ENCODE peak calls at places on chromosomes 16 and 17, in four cellular contexts. J, E, H and B are unnamed samples.

GRCh38 chr17:29007456-29008455 is 1.9 kb upstream of the SEZ6 start:
- DNase-seq in J (peak), E (peak), H (no peak), B (no peak)

GRCh38 chr17:50871369-50871768 is 5.2 kb upstream of the TOB1 start:
- DNase-seq in J (no peak), E (no peak), H (no peak), B (no peak)

GRCh38 chr16:82368041-82368440 is 198.0 kb upstream of the MPHOSPH6 start:
- DNase-seq in J (peak), E (peak), H (no peak), B (peak)

GRCh38 chr16:84999200-84999599 is 12.1 kb downstream of the ZDHHC7 start:
- DNase-seq in J (peak), E (peak), H (no peak), B (no peak)

GRCh38 chr16:67199011-67199807 is at the start of gene ELMO3:
- DNase-seq in J (no peak), E (no peak), H (no peak), B (peak)

GRCh38 chr16:2422123-2422867 is 7.0 kb upstream of the CCNF start:
- DNase-seq in J (no peak), E (no peak), H (no peak), B (no peak)

GRCh38 chr17:10200016-10200415 is 1.6 kb upstream of the GAS7 start:
- DNase-seq in J (no peak), E (no peak), H (no peak), B (no peak)

GRCh38 chr16:66581246-66581952 is 2.1 kb downstream of the CMTM2 start:
- DNase-seq in J (no peak), E (peak), H (no peak), B (no peak)

GRCh38 chr16:75471723-75472634 is 7.5 kb upstream of the TMEM170A start:
- DNase-seq in J (peak), E (peak), H (no peak), B (peak)

GRCh38 chr16:89170346-89171215 is 967 bp upstream of the CDH15 start:
- DNase-seq in J (peak), E (no peak), H (no peak), B (no peak)

GRCh38 chr17:42248351-42249179 is 27.6 kb downstream of the STAT5B start:
- DNase-seq in J (no peak), E (peak), H (peak), B (peak)

GRCh38 chr16:70676571-70677498 is 9.0 kb downstream of the MTSS2 start:
- DNase-seq in J (no peak), E (no peak), H (no peak), B (peak)

GRCh38 chr16:50390914-50391700 is 22.3 kb upstream of the BRD7 start:
- DNase-seq in J (no peak), E (no peak), H (no peak), B (peak)

GRCh38 chr16:85286066-85286712 is 173.9 kb upstream of the CIBAR2 start:
- DNase-seq in J (no peak), E (peak), H (no peak), B (peak)

GRCh38 chr17:80938556-80938955 is 53.1 kb upstream of the CHMP6 start:
- DNase-seq in J (no peak), E (no peak), H (no peak), B (no peak)

GRCh38 chr17:43779145-43780125 is 658 bp upstream of the DUSP3 start:
- DNase-seq in J (peak), E (peak), H (no peak), B (no peak)

GRCh38 chr17:81396722-81397313 is 1.6 kb downstream of the BAHCC1 start:
- DNase-seq in J (peak), E (no peak), H (no peak), B (peak)

GRCh38 chr17:20294120-20294519 is 173.2 kb downstream of the LGALS9B start:
- DNase-seq in J (no peak), E (no peak), H (no peak), B (no peak)

GRCh38 chr17:38585056-38585804 is 20.5 kb downstream of the SRCIN1 start:
- DNase-seq in J (peak), E (no peak), H (no peak), B (no peak)

GRCh38 chr16:102060-102855 is 24.2 kb downstream of the MPG start:
- DNase-seq in J (no peak), E (peak), H (no peak), B (no peak)

GRCh38 chr16:18932243-18932997 is 6.2 kb upstream of the SMG1 start:
- DNase-seq in J (no peak), E (peak), H (no peak), B (no peak)

GRCh38 chr16:17291289-17291688 is 179.5 kb downstream of the XYLT1 start:
- DNase-seq in J (no peak), E (no peak), H (no peak), B (no peak)

GRCh38 chr17:80260791-80261158 is at the start of gene RNF213:
- DNase-seq in J (no peak), E (no peak), H (no peak), B (peak)

GRCh38 chr17:38891441-38891840 is 21.6 kb downstream of the LASP1 start:
- DNase-seq in J (no peak), E (no peak), H (no peak), B (no peak)

DNA sequence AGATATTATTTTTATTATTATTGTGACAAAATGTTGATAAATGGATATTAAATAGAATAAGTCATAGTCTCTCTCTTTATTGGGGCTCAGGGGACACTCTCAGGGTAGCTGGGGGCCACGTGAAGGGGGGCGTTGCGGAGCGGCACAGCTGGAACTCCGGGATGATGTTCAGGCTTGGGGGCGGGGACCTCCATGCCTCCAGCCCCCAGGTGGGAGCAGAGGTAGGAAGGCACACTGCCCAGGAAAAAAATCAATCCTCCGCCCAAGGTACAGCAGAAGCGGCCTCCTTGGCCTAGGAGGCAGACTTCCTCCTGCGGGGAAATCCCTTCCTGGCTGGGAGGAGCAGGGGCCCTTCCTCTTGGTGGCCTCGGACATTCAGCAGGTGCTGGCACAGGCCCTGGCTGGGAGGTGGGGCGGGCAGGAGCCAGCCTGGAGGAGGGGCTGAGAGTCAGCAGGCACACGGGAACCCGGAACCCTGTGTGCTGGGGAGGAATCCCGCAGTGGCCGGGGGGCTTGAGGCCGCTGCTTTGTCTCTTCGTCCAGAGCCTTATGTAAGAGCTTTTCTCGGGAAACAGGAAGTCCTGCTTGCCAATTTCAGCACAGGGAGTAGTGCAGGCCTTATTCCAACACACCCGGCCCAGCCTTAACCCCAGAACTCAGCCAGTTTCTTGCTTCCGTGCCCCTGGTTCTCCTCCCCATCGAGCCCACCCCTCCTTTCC is 566 bp upstream of the TNFSF13 start:
- DNase-seq in J (peak), E (peak), H (no peak), B (peak)
- TF ChIP-seq RCOR1 in J (no peak), E (no peak), H (no peak), B (no peak)

DNA sequence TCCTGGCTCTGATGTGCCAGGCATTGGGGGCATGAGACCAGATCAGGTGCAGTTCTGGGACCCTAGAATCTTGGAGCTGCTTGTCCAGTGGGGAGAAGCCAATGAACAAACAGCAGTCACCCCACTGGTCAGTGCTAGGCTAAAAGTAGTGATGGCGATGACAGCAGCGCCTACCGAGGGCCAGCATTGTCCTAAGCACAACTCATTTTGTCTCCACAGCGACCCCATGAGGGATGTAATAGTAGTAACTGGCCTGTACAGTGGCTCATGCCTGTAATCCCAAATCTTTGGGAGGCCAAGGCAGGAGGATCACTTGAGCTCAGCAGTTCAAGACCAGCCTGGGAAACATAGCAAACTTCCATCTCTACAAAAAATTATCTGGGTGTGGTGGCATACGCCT is 6.2 kb downstream of the SMCR8 start:
- DNase-seq in J (peak), E (no peak), H (no peak), B (no peak)
- TF ChIP-seq RCOR1 in J (no peak), E (no peak), H (no peak), B (no peak)

GRCh38 chr16:4273858-4274291 is 1.1 kb upstream of the TFAP4 start:
- DNase-seq in J (peak), E (peak), H (no peak), B (peak)

GRCh38 chr16:4272114-4272954 is 489 bp downstream of the TFAP4 start:
- DNase-seq in J (peak), E (no peak), H (no peak), B (peak)

GRCh38 chr16:4271176-4272113 is 1.4 kb downstream of the TFAP4 start:
- DNase-seq in J (peak), E (peak), H (peak), B (peak)

GRCh38 chr16:4277987-4278513 is 5.2 kb upstream of the TFAP4 start:
- DNase-seq in J (no peak), E (no peak), H (no peak), B (no peak)

DNA sequence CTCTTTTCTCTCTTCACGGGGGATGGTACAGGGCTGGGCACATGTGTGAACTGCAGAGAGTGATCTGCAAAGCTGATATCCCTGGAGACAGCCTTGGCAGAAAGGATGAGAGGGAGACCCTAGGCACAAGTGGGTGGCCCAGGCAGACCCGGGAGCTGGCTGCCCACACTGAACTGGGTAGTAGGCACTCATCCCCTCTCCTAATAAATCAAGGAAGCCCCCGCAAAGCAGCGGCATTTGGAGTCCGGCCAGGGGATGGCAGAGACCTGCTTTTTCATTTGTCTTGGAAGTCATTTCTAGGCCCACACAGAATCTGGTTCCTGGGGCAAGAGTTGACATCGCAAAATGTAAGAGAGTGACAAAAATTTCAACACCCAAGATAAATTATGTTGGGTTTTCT is 3.0 kb upstream of the TFAP4 start:
- DNase-seq in J (no peak), E (no peak), H (no peak), B (no peak)
- TF ChIP-seq RCOR1 in J (no peak), E (no peak), H (no peak), B (no peak)

GRCh38 chr16:27366687-27367462 is 35.1 kb upstream of the IL21R start:
- DNase-seq in J (no peak), E (no peak), H (no peak), B (peak)

GRCh38 chr16:27368358-27368722 is 33.6 kb upstream of the IL21R start:
- DNase-seq in J (no peak), E (no peak), H (no peak), B (no peak)

GRCh38 chr16:27365142-27366089 is 36.6 kb upstream of the IL21R start:
- DNase-seq in J (peak), E (peak), H (no peak), B (no peak)

GRCh38 chr16:27369806-27370205 is 32.2 kb upstream of the IL21R start:
- DNase-seq in J (no peak), E (peak), H (no peak), B (no peak)

DNA sequence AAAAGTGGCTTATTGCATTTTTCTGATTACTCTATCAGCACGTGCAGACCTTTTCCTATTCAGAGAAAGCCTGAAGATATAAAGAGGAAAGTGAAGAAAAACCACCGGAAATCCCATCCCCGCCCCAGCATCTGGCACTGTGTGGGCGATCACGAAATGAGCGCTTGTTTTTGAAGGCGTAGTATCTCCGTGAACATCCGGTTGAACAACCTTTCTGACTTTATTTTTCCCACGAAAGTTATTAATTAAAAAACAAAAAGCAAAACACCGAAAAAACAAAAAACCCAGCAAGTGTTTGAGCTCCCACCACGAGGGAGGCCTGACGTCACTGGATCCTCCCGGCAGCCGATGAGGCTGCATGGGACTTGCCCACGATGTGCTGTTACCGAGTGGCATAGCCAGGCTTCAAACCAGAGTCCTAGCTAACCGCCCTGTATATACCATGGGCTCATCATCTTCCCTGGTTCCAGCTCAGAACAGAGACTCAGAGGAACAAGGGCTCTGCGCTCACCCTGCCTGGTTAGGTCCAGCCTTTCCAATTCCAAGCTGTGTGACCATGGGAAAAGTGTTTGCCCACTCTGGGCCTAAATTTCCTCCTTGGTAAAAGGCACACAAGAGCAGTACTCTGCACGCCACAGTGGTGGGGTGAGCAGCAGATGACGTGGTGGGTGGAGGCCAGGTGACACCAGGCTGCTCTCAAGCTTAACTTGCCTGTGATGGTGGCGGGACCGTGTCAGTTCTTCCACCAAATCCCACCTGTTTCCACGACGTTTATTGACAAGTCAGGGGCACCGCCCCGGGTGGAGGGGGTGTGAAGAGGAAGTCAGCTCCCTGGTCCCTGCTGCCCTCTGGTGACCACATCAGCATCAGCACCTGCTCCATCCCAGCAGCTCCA is 34.3 kb upstream of the IL21R start:
- DNase-seq in J (peak), E (peak), H (peak), B (peak)
- TF ChIP-seq RCOR1 in J (no peak), E (no peak), H (peak), B (no peak)